ENCODE peak calls at places on chromosome X, in five cellular contexts. One of them, this sample, is unnamed.

GRCh38 chrX:20680998-20681397 is 414.3 kb upstream of the RPS6KA3 start:
- DNase-seq in mucosa of descending colon: no peak
- DNase-seq in neural crest cell: no peak
- DNase-seq in astrocyte: no peak
- DNase-seq in glutamatergic neuron: no peak
- DNase-seq in this sample: no peak

GRCh38 chrX:76148753-76149152 is 24.1 kb upstream of the PBDC1 start:
- DNase-seq in glutamatergic neuron: no peak
- DNase-seq in mucosa of descending colon: peak
- DNase-seq in astrocyte: peak
- DNase-seq in neural crest cell: peak
- DNase-seq in this sample: peak

GRCh38 chrX:150438165-150438564 is 75.0 kb downstream of the MAMLD1 start:
- DNase-seq in glutamatergic neuron: no peak
- DNase-seq in neural crest cell: no peak
- DNase-seq in mucosa of descending colon: no peak
- DNase-seq in astrocyte: no peak
- DNase-seq in this sample: no peak

GRCh38 chrX:11546917-11547316 is 118.8 kb downstream of the ARHGAP6 start:
- DNase-seq in mucosa of descending colon: no peak
- DNase-seq in neural crest cell: no peak
- DNase-seq in astrocyte: no peak
- DNase-seq in glutamatergic neuron: no peak
- DNase-seq in this sample: no peak

GRCh38 chrX:154490414-154491083 is at the start of gene SLC10A3:
- DNase-seq in glutamatergic neuron: peak
- DNase-seq in mucosa of descending colon: peak
- DNase-seq in astrocyte: peak
- DNase-seq in neural crest cell: peak
- DNase-seq in this sample: peak

GRCh38 chrX:123336666-123337065 is 152.6 kb downstream of the GRIA3 start:
- DNase-seq in mucosa of descending colon: no peak
- DNase-seq in astrocyte: peak
- DNase-seq in neural crest cell: no peak
- DNase-seq in glutamatergic neuron: no peak
- DNase-seq in this sample: no peak

GRCh38 chrX:21708116-21708515 is 49.8 kb downstream of the SMPX start:
- DNase-seq in neural crest cell: no peak
- DNase-seq in glutamatergic neuron: no peak
- DNase-seq in mucosa of descending colon: no peak
- DNase-seq in astrocyte: no peak
- DNase-seq in this sample: no peak

GRCh38 chrX:13253223-13253622 is 66.6 kb downstream of the ATXN3L start:
- DNase-seq in mucosa of descending colon: no peak
- DNase-seq in astrocyte: no peak
- DNase-seq in neural crest cell: no peak
- DNase-seq in glutamatergic neuron: no peak
- DNase-seq in this sample: no peak

GRCh38 chrX:19791562-19791961 is 95.8 kb downstream of the SH3KBP1 start:
- DNase-seq in glutamatergic neuron: no peak
- DNase-seq in astrocyte: peak
- DNase-seq in mucosa of descending colon: no peak
- DNase-seq in neural crest cell: no peak
- DNase-seq in this sample: no peak

GRCh38 chrX:103913356-103914020 is 48.9 kb upstream of the TMSB15B start:
- DNase-seq in glutamatergic neuron: no peak
- DNase-seq in astrocyte: peak
- DNase-seq in neural crest cell: no peak
- DNase-seq in mucosa of descending colon: no peak
- DNase-seq in this sample: no peak

GRCh38 chrX:136080766-136081165 is 66.6 kb upstream of the FHL1 start:
- DNase-seq in neural crest cell: no peak
- DNase-seq in astrocyte: no peak
- DNase-seq in mucosa of descending colon: no peak
- DNase-seq in glutamatergic neuron: no peak
- DNase-seq in this sample: no peak

GRCh38 chrX:97074400-97074799 is 190.7 kb downstream of the RPA4 start:
- DNase-seq in neural crest cell: no peak
- DNase-seq in mucosa of descending colon: no peak
- DNase-seq in glutamatergic neuron: no peak
- DNase-seq in astrocyte: peak
- DNase-seq in this sample: no peak

GRCh38 chrX:104707572-104707971 is 141.6 kb downstream of the IL1RAPL2 start:
- DNase-seq in neural crest cell: no peak
- DNase-seq in astrocyte: no peak
- DNase-seq in mucosa of descending colon: no peak
- DNase-seq in glutamatergic neuron: no peak
- DNase-seq in this sample: no peak

GRCh38 chrX:1453390-1453783 is 678 bp upstream of the ASMTL start:
- DNase-seq in mucosa of descending colon: no peak
- DNase-seq in neural crest cell: no peak
- DNase-seq in glutamatergic neuron: no peak
- DNase-seq in astrocyte: no peak
- DNase-seq in this sample: no peak

GRCh38 chrX:13412208-13412600 is 92.4 kb upstream of the ATXN3L start:
- DNase-seq in mucosa of descending colon: no peak
- DNase-seq in astrocyte: no peak
- DNase-seq in neural crest cell: no peak
- DNase-seq in glutamatergic neuron: no peak
- DNase-seq in this sample: no peak

GRCh38 chrX:50567636-50568035 is 97.0 kb upstream of the DGKK start:
- DNase-seq in astrocyte: peak
- DNase-seq in glutamatergic neuron: no peak
- DNase-seq in mucosa of descending colon: no peak
- DNase-seq in neural crest cell: no peak
- DNase-seq in this sample: no peak

GRCh38 chrX:145817666-145818521 is at the start of gene SLITRK2:
- DNase-seq in astrocyte: no peak
- DNase-seq in neural crest cell: peak
- DNase-seq in glutamatergic neuron: peak
- DNase-seq in mucosa of descending colon: no peak
- DNase-seq in this sample: peak

GRCh38 chrX:16469870-16470269 is 180.1 kb upstream of the S100G start:
- DNase-seq in neural crest cell: no peak
- DNase-seq in mucosa of descending colon: no peak
- DNase-seq in astrocyte: no peak
- DNase-seq in glutamatergic neuron: no peak
- DNase-seq in this sample: no peak

DNA sequence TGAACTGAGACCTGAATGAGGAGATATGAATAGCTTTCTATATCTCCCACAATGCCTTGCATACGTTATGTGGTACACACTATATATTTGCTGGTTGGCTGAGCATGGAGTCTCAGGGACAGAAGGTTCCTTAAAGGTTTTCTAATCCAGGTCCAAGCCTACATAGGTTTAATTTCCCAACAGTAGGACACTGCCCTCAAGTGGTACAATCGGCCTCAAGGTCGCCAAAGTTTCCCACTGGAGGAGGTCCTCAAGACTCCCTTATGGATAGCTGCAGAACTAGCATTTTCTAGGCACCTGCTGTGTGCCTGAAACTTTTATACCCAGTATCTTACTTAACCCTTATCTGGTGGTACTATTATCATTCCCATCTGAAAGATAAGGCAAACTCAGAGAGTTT is 21.0 kb upstream of the EFNB1 start:
- DNase-seq in glutamatergic neuron: no peak
- DNase-seq in mucosa of descending colon: no peak
- DNase-seq in neural crest cell: no peak
- DNase-seq in astrocyte: no peak
- DNase-seq in this sample: peak
- TF ChIP-seq CTCF in glutamatergic neuron: no peak
- TF ChIP-seq CTCF in mucosa of descending colon: no peak
- TF ChIP-seq CTCF in neural crest cell: peak
- TF ChIP-seq CTCF in astrocyte: no peak
- TF ChIP-seq CTCF in this sample: peak

GRCh38 chrX:44544036-44544435 is 1.4 kb upstream of the FUNDC1 start:
- DNase-seq in astrocyte: no peak
- DNase-seq in neural crest cell: no peak
- DNase-seq in mucosa of descending colon: no peak
- DNase-seq in glutamatergic neuron: no peak
- DNase-seq in this sample: no peak

DNA sequence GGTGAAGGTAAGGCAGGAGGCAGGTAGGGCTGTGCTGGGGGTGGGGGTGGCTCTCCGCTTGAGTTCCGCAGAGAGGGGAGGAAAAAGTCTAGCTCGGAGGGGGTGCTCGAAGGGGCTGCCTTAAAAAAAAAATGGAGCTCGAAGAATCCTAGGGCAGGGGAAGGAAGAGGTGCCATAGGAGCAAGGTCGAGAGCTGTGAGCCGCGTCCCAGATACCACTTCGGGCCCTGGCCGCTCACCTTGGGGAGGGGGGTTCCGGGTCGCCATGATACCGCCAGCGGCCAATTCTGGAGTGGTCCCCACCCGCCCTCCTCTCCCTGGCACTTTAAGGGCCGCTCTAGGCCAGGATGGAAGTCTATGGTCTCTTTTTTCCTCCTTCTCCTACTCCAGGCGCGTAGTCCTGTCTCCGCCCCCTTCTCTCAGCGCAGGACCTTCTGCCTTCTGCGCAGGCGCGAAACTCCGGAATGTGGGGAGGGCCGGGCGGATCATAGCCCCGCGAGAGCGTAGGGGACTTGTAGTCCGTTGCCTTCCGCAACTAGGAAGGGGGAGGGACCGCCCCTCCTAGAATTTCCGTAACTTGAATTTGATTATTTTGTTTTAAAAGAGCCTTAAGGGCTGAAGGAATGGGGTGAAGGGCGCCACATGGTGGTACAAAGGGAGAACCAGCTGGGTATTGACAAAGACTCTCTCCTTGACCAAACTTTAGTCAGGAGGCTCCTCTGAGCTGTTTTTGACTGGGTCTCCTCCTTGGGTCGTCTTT is at the start of gene FUNDC1:
- DNase-seq in neural crest cell: peak
- DNase-seq in astrocyte: peak
- DNase-seq in glutamatergic neuron: peak
- DNase-seq in mucosa of descending colon: peak
- DNase-seq in this sample: peak
- TF ChIP-seq CTCF in neural crest cell: peak
- TF ChIP-seq CTCF in astrocyte: no peak
- TF ChIP-seq CTCF in glutamatergic neuron: no peak
- TF ChIP-seq CTCF in mucosa of descending colon: no peak
- TF ChIP-seq CTCF in this sample: peak

GRCh38 chrX:68990948-68991347 is 162.1 kb downstream of the EFNB1 start:
- DNase-seq in mucosa of descending colon: no peak
- DNase-seq in glutamatergic neuron: no peak
- DNase-seq in astrocyte: no peak
- DNase-seq in neural crest cell: no peak
- DNase-seq in this sample: no peak

GRCh38 chrX:68989456-68989855 is 160.6 kb downstream of the EFNB1 start:
- DNase-seq in astrocyte: no peak
- DNase-seq in mucosa of descending colon: no peak
- DNase-seq in glutamatergic neuron: no peak
- DNase-seq in neural crest cell: no peak
- DNase-seq in this sample: no peak

GRCh38 chrX:68991691-68992345 is 163.0 kb downstream of the EFNB1 start:
- DNase-seq in mucosa of descending colon: no peak
- DNase-seq in astrocyte: no peak
- DNase-seq in glutamatergic neuron: no peak
- DNase-seq in neural crest cell: no peak
- DNase-seq in this sample: no peak

GRCh38 chrX:68988865-68989264 is 160.0 kb downstream of the EFNB1 start:
- DNase-seq in mucosa of descending colon: no peak
- DNase-seq in glutamatergic neuron: no peak
- DNase-seq in astrocyte: no peak
- DNase-seq in neural crest cell: no peak
- DNase-seq in this sample: no peak

GRCh38 chrX:68989865-68990606 is 161.2 kb downstream of the EFNB1 start:
- DNase-seq in astrocyte: peak
- DNase-seq in mucosa of descending colon: no peak
- DNase-seq in neural crest cell: peak
- DNase-seq in glutamatergic neuron: peak
- DNase-seq in this sample: no peak
- TF ChIP-seq CTCF in astrocyte: no peak
- TF ChIP-seq CTCF in mucosa of descending colon: no peak
- TF ChIP-seq CTCF in neural crest cell: no peak
- TF ChIP-seq CTCF in glutamatergic neuron: no peak
- TF ChIP-seq CTCF in this sample: no peak

GRCh38 chrX:113510586-113510985 is 670.0 kb upstream of the AMOT start:
- DNase-seq in neural crest cell: no peak
- DNase-seq in mucosa of descending colon: no peak
- DNase-seq in glutamatergic neuron: no peak
- DNase-seq in astrocyte: no peak
- DNase-seq in this sample: no peak
- TF ChIP-seq CTCF in neural crest cell: no peak
- TF ChIP-seq CTCF in mucosa of descending colon: no peak
- TF ChIP-seq CTCF in glutamatergic neuron: no peak
- TF ChIP-seq CTCF in astrocyte: no peak
- TF ChIP-seq CTCF in this sample: no peak

GRCh38 chrX:101362116-101362515 is 13.6 kb upstream of the TIMM8A start:
- DNase-seq in astrocyte: no peak
- DNase-seq in glutamatergic neuron: no peak
- DNase-seq in neural crest cell: no peak
- DNase-seq in mucosa of descending colon: no peak
- DNase-seq in this sample: no peak

GRCh38 chrX:101359966-101360365 is 11.4 kb upstream of the TIMM8A start:
- DNase-seq in glutamatergic neuron: no peak
- DNase-seq in neural crest cell: no peak
- DNase-seq in astrocyte: no peak
- DNase-seq in mucosa of descending colon: no peak
- DNase-seq in this sample: no peak

GRCh38 chrX:101362757-101363156 is 14.2 kb upstream of the TIMM8A start:
- DNase-seq in glutamatergic neuron: no peak
- DNase-seq in neural crest cell: no peak
- DNase-seq in astrocyte: no peak
- DNase-seq in mucosa of descending colon: no peak
- DNase-seq in this sample: no peak

GRCh38 chrX:101357166-101357795 is 8.7 kb upstream of the TIMM8A start:
- DNase-seq in astrocyte: no peak
- DNase-seq in mucosa of descending colon: peak
- DNase-seq in neural crest cell: no peak
- DNase-seq in glutamatergic neuron: no peak
- DNase-seq in this sample: no peak
- TF ChIP-seq CTCF in astrocyte: no peak
- TF ChIP-seq CTCF in mucosa of descending colon: no peak
- TF ChIP-seq CTCF in neural crest cell: peak
- TF ChIP-seq CTCF in glutamatergic neuron: peak
- TF ChIP-seq CTCF in this sample: peak

GRCh38 chrX:32678487-32678886 is 532.9 kb downstream of the DMD start:
- DNase-seq in mucosa of descending colon: no peak
- DNase-seq in neural crest cell: no peak
- DNase-seq in glutamatergic neuron: no peak
- DNase-seq in astrocyte: no peak
- DNase-seq in this sample: no peak

DNA sequence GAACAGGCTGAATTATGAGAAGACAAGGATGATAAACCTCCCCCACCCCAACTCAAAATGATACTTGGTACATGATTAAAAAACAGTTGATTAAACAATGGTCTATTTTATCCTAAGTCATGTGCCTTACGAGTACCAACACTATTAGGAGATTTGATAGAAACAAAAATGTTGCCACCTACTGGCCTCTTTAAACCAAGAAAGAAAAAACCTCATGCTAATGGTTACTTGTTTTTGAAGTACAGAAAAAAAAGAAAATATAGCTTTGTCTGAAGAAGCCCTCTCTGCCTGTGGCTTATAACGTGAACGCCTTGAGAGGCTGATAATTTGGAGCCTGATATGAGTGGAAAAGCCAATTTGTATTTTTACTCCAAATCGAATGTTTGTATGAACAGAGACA is 538.2 kb downstream of the DMD start:
- DNase-seq in mucosa of descending colon: no peak
- DNase-seq in glutamatergic neuron: no peak
- DNase-seq in astrocyte: no peak
- DNase-seq in neural crest cell: no peak
- DNase-seq in this sample: no peak
- TF ChIP-seq CTCF in mucosa of descending colon: no peak
- TF ChIP-seq CTCF in glutamatergic neuron: no peak
- TF ChIP-seq CTCF in astrocyte: no peak
- TF ChIP-seq CTCF in neural crest cell: peak
- TF ChIP-seq CTCF in this sample: no peak